ENCODE peak calls at places on chromosomes 3 and 15, in four cellular contexts. L, U, A and W are unnamed samples.

GRCh38 chr15:47685141-47685870 is 32.0 kb upstream of the SEMA6D start:
- DNase-seq in L (no peak), A (no peak), U (no peak), W (no peak)

GRCh38 chr15:56794150-56794922 is 61.0 kb upstream of the ZNF280D start:
- DNase-seq in U (no peak), A (no peak), L (no peak), W (no peak)

GRCh38 chr15:51798281-51798680 is 31.2 kb upstream of the TMOD3 start:
- DNase-seq in L (no peak), U (no peak), A (no peak), W (no peak)

GRCh38 chr3:160919942-160920341 is 163.9 kb downstream of the PPM1L start:
- DNase-seq in U (no peak), A (no peak), L (no peak), W (no peak)

GRCh38 chr3:58383476-58383875 is 50.2 kb downstream of the PDHB start:
- DNase-seq in U (no peak), A (no peak), L (no peak), W (no peak)

GRCh38 chr3:102223139-102223538 is 211.7 kb upstream of the ZPLD1 start:
- DNase-seq in U (no peak), L (no peak), A (no peak), W (no peak)

GRCh38 chr15:74893627-74894026 is 3.8 kb downstream of the MPI start:
- DNase-seq in L (no peak), U (no peak), A (no peak), W (peak)

GRCh38 chr15:64854041-64854440 is 12.3 kb downstream of the PLEKHO2 start:
- DNase-seq in L (no peak), U (no peak), A (no peak), W (no peak)

GRCh38 chr3:169825316-169825715 is 12.6 kb upstream of the LRRC34 start:
- DNase-seq in L (no peak), U (no peak), A (no peak), W (no peak)

GRCh38 chr3:45606991-45607712 is 12.6 kb downstream of the LIMD1 start:
- DNase-seq in A (no peak), U (no peak), L (no peak), W (no peak)

GRCh38 chr15:68328485-68328884 is 50.9 kb downstream of the FEM1B start:
- DNase-seq in A (no peak), U (no peak), L (no peak), W (peak)

GRCh38 chr3:58613236-58614132 is 36.3 kb upstream of the FAM107A start:
- DNase-seq in A (no peak), U (no peak), L (no peak), W (no peak)

GRCh38 chr3:10817506-10817905 is 1.5 kb downstream of the SLC6A11 start:
- DNase-seq in A (no peak), L (no peak), U (peak), W (no peak)

GRCh38 chr3:156293566-156293965 is 173.2 kb downstream of the KCNAB1 start:
- DNase-seq in U (no peak), L (no peak), A (no peak), W (no peak)

GRCh38 chr15:101610628-101611000 is 41.6 kb downstream of the TM2D3 start:
- DNase-seq in L (no peak), A (no peak), U (no peak), W (no peak)

GRCh38 chr3:52299815-52300611 is 12.4 kb downstream of the GLYCTK start:
- DNase-seq in L (peak), A (no peak), U (no peak), W (no peak)

GRCh38 chr15:81229596-81229995 is 32.9 kb downstream of the IL16 start:
- DNase-seq in U (no peak), A (no peak), L (no peak), W (no peak)

GRCh38 chr3:42814914-42815507 is 5.8 kb downstream of the ACKR2 start:
- DNase-seq in U (no peak), L (no peak), A (no peak), W (no peak)

GRCh38 chr3:111165411-111165810 is 93.8 kb downstream of the NECTIN3 start:
- DNase-seq in A (no peak), L (no peak), U (no peak), W (no peak)

GRCh38 chr15:67142142-67143092 is 77.0 kb downstream of the SMAD3 start:
- DNase-seq in U (no peak), L (no peak), A (no peak), W (no peak)